ENCODE peak calls at places on chromosomes 12 and 14, in seven cellular contexts. U, V, J, L, O, E and I are unnamed samples.

GRCh38 chr12:538731-539539 is 79.2 kb downstream of the B4GALNT3 start:
- DNase-seq in U (no peak), O (no peak), J (peak; percentile 64), L (peak; percentile 35), E (peak; percentile 77), V (peak; percentile 39), I (peak; percentile 85)

GRCh38 chr14:65704850-65705249 is 292.3 kb downstream of the FUT8 start:
- DNase-seq in O (no peak), V (no peak), J (no peak), L (no peak), U (no peak), E (no peak), I (no peak)

GRCh38 chr14:97523936-97524335 is 726.8 kb downstream of the VRK1 start:
- DNase-seq in V (no peak), O (no peak), U (no peak), L (no peak), E (peak; percentile 73), J (no peak), I (no peak)

GRCh38 chr12:118377891-118378470 is 1.6 kb downstream of the SUDS3 start:
- DNase-seq in U (peak; percentile 61), O (peak; percentile 36), J (peak; percentile 33), V (peak; percentile 76), E (peak; percentile 50), L (peak; percentile 77), I (peak; percentile 69)

GRCh38 chr12:120989687-120990086 is 11.3 kb downstream of the HNF1A start:
- DNase-seq in U (no peak), L (no peak), O (no peak), V (no peak), E (no peak), J (no peak), I (no peak)

GRCh38 chr12:113980537-113981337 is 14.6 kb upstream of the RBM19 start:
- DNase-seq in L (peak; percentile 79), J (peak; percentile 37), E (peak; percentile 56), O (no peak), U (peak; percentile 69), V (peak; percentile 8), I (no peak)

GRCh38 chr14:68210729-68211299 is 391.2 kb downstream of the RAD51B start:
- DNase-seq in J (peak; percentile 43), V (peak; percentile 7), E (peak; percentile 87), U (no peak), L (peak; percentile 33), O (peak; percentile 6), I (peak; percentile 72)

GRCh38 chr12:123546281-123546680 is 12.8 kb upstream of the RILPL1 start:
- DNase-seq in V (no peak), J (no peak), O (no peak), L (no peak), E (no peak), U (no peak), I (no peak)

GRCh38 chr12:23559268-23559753 is 390.2 kb downstream of the SOX5 start:
- DNase-seq in O (no peak), V (no peak), U (no peak), E (no peak), J (no peak), L (no peak), I (no peak)